ENCODE peak calls at places on chromosome 17, in eight cellular contexts. M is sigmoid colon, P is GM12892, R is A549, U is heart left ventricle, Y is lower leg skin, G is ovary, A is IMR-90. L is an unnamed sample.
A peak's percentile ranks its signal among the peaks of the same experiment; 100 is the strongest.

GRCh38 chr17:9071921-9072503 is 50.7 kb downstream of the NTN1 start:
- DNase-seq in A (no peak), R (no peak), P (no peak), U (no peak), G (no peak), Y (no peak), M (no peak), L (no peak)

GRCh38 chr17:35245196-35245486 is 2.3 kb downstream of the SLFN5 start:
- DNase-seq in R (peak; percentile 75), U (no peak), A (peak; percentile 97), Y (no peak), M (no peak), P (no peak), G (no peak), L (no peak)

GRCh38 chr17:17985555-17985954 is 12.9 kb downstream of the DRC3 start:
- DNase-seq in U (no peak), M (no peak), R (peak; percentile 29), Y (no peak), P (no peak), A (no peak), G (no peak), L (no peak)

GRCh38 chr17:19302791-19303233 is 59.7 kb downstream of the B9D1 start:
- DNase-seq in A (no peak), U (peak; percentile 43), R (no peak), Y (no peak), M (peak; percentile 68), G (no peak), P (no peak), L (no peak)

GRCh38 chr17:1050246-1050995 is 53.5 kb downstream of the TIMM22 start:
- DNase-seq in R (no peak), P (no peak), M (no peak), A (no peak), G (no peak), Y (no peak), U (no peak), L (no peak)

GRCh38 chr17:61248399-61248798 is 151.2 kb upstream of the TBX2 start:
- DNase-seq in M (no peak), P (no peak), U (no peak), G (no peak), Y (no peak), R (peak; percentile 71), A (peak; percentile 55), L (peak; percentile 24)

GRCh38 chr17:68851875-68852274 is 103.3 kb downstream of the ABCA8 start:
- DNase-seq in G (no peak), M (no peak), A (no peak), P (no peak), R (no peak), Y (no peak), U (no peak), L (no peak)

GRCh38 chr17:420479-421175 is 68.0 kb upstream of the RPH3AL start:
- DNase-seq in R (no peak), A (no peak), Y (no peak), G (no peak), M (no peak), P (no peak), U (no peak), L (no peak)

GRCh38 chr17:43907425-43907981 is at the start of gene MPP2:
- DNase-seq in G (peak; percentile 69), Y (no peak), A (peak; percentile 58), R (peak; percentile 71), U (peak; percentile 75), M (peak; percentile 92), P (peak; percentile 46), L (peak; percentile 28)

GRCh38 chr17:60604686-60605334 is 4.8 kb downstream of the PPM1D start:
- DNase-seq in A (peak; percentile 51), U (peak; percentile 36), G (no peak), R (no peak), M (no peak), Y (no peak), P (no peak), L (no peak)

GRCh38 chr17:61669522-61669921 is 78.5 kb upstream of the NACA2 start:
- DNase-seq in G (no peak), U (no peak), R (no peak), A (no peak), P (no peak), Y (no peak), M (no peak), L (no peak)

GRCh38 chr17:79249945-79250521 is 175.4 kb downstream of the ENGASE start:
- DNase-seq in G (no peak), Y (no peak), U (no peak), P (no peak), R (no peak), M (no peak), A (no peak), L (no peak)

GRCh38 chr17:35119370-35120185 is at the start of gene RAD51D:
- DNase-seq in R (peak; percentile 81), P (peak; percentile 80), Y (no peak), M (peak; percentile 83), U (peak; percentile 72), A (peak; percentile 56), G (peak; percentile 78), L (peak; percentile 90)

GRCh38 chr17:73135774-73136173 is 29.0 kb upstream of the SSTR2 start:
- DNase-seq in A (no peak), R (no peak), P (no peak), M (no peak), G (no peak), U (no peak), Y (no peak), L (no peak)

GRCh38 chr17:13597723-13598347 is 3.9 kb downstream of the HS3ST3A1 start:
- DNase-seq in U (peak; percentile 27), G (no peak), Y (no peak), R (peak; percentile 59), A (peak; percentile 64), M (no peak), P (no peak), L (peak; percentile 50)

GRCh38 chr17:73211745-73212144 is 18.9 kb downstream of the COG1 start:
- DNase-seq in R (no peak), U (no peak), Y (no peak), P (no peak), M (no peak), G (no peak), A (no peak), L (no peak)

GRCh38 chr17:38595892-38596291 is 9.9 kb downstream of the SRCIN1 start:
- DNase-seq in U (no peak), Y (no peak), P (no peak), A (no peak), G (no peak), R (no peak), M (no peak), L (no peak)

GRCh38 chr17:7845359-7846062 is 9.4 kb upstream of the TMEM88 start:
- DNase-seq in M (peak; percentile 69), P (no peak), R (no peak), A (no peak), Y (peak; percentile 17), U (no peak), G (peak; percentile 38), L (no peak)

GRCh38 chr17:57648720-57649119 is 96.4 kb downstream of the CCDC182 start:
- DNase-seq in P (no peak), A (no peak), U (no peak), Y (no peak), M (no peak), R (no peak), G (no peak), L (no peak)

GRCh38 chr17:7292729-7293128 is 1.7 kb downstream of the YBX2 start:
- DNase-seq in R (no peak), P (no peak), M (no peak), G (no peak), U (no peak), A (no peak), Y (no peak), L (no peak)

GRCh38 chr17:19383681-19384470 is 3.1 kb downstream of the MFAP4 start:
- DNase-seq in A (peak; percentile 37), Y (no peak), M (peak; percentile 83), U (peak; percentile 56), G (peak; percentile 54), P (no peak), R (no peak), L (no peak)

GRCh38 chr17:38410201-38410600 is 18.1 kb upstream of the ARHGAP23 start:
- DNase-seq in U (no peak), R (no peak), A (no peak), M (peak; percentile 4), Y (no peak), G (no peak), P (no peak), L (no peak)

GRCh38 chr17:75270966-75271232 is at the start of gene MIF4GD:
- DNase-seq in P (no peak), Y (no peak), A (peak; percentile 54), G (no peak), U (no peak), M (no peak), R (no peak), L (no peak)
- TF ChIP-seq POLR2A in P (no peak), Y (no peak), A (no peak), G (peak; percentile 47), U (no peak), M (no peak), R (no peak), L (peak; percentile 69)

DNA sequence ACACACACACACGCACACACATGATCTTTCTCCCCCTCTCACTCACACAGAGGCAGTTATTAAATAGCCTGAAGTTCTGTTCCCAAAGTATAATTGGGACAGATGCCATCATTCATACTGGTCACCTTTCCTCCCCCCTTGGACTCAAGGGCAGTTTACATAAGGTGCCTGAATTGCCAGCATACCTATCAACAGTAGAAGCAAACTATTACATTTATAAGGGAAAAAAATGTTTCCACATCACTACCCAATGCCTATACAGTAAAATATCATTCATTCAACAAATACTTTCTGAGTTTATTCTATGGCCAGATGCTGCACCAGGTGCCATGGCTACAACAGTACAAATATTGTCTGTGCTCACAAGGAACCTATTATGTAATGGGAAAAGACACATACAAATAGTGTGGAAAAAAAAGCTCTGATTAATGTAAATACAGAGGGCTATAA is 6.3 kb downstream of the CNTD1 start:
- DNase-seq in R (peak; percentile 60), P (no peak), G (no peak), U (no peak), M (no peak), A (peak; percentile 13), Y (no peak), L (no peak)
- TF ChIP-seq POLR2A in R (no peak), P (no peak), G (no peak), U (no peak), M (no peak), A (no peak), Y (no peak), L (no peak)

GRCh38 chr17:82445542-82445941 is 5.0 kb downstream of the CYBC1 start:
- DNase-seq in U (no peak), M (no peak), A (no peak), P (no peak), R (no peak), G (no peak), Y (no peak), L (no peak)
- TF ChIP-seq POLR2A in U (no peak), M (no peak), A (no peak), P (no peak), R (no peak), G (no peak), Y (no peak), L (no peak)

DNA sequence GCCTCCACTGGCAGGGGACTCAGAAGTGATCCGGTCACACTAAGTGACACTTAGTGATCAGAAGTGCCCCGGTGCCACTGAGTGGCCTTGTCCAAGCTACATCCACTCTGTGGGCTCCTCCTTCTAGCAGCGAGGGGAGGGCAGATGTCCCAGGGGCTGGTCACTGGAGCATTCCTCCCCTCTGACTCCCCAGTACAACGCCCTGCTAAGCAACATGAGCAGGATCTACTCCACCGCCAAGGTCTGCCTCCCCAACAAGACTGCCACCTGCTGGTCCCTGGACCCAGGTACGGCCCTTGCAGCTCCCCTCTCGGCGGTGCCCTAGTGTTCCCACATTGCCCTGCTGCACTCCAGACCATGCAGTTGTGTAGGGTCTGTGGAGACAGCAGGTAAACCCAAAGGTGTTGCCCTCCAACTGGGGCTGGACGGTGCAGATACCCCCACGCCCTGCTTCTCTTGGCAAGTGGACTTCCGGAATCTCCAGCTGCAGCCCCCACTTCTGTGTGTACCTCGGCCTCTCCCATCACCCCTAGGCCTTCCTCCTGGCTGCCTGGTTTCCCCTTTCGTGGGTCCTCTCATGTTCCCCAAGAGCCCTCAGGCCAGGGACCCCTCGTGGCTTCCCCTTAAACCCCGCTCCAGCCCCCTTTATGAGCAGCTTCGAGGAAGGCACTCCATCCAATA is 2.1 kb downstream of the ACE start:
- DNase-seq in P (peak; percentile 91), U (peak; percentile 83), M (peak; percentile 86), R (peak; percentile 92), G (peak; percentile 68), A (peak; percentile 92), Y (peak; percentile 76), L (peak; percentile 80)
- TF ChIP-seq POLR2A in P (no peak), U (no peak), M (no peak), R (no peak), G (no peak), A (no peak), Y (no peak), L (no peak)